ENCODE peak calls at places on chromosomes 12 and 14, in four cellular contexts. J, G, H and B are unnamed samples.
A peak's percentile ranks its signal among the peaks of the same experiment; 100 is the strongest.

GRCh38 chr14:74609721-74610120 is 2.3 kb downstream of the LTBP2 start:
- DNase-seq in J (no peak), G (no peak), H (no peak), B (no peak)

GRCh38 chr12:126051611-126052107 is 986.4 kb downstream of the AACS start:
- DNase-seq in J (no peak), G (no peak), H (no peak), B (peak; percentile 11)

GRCh38 chr14:24818054-24818822 is 184.2 kb upstream of the GZMB start:
- DNase-seq in J (no peak), G (peak; percentile 55), H (no peak), B (no peak)

GRCh38 chr12:90058721-90059120 is 350.1 kb upstream of the ATP2B1 start:
- DNase-seq in J (no peak), G (no peak), H (no peak), B (no peak)

GRCh38 chr14:101505216-101505970 is 55.9 kb upstream of the DIO3 start:
- DNase-seq in J (no peak), G (no peak), H (no peak), B (no peak)

GRCh38 chr14:104845834-104846441 is 19.1 kb upstream of the CEP170B start:
- DNase-seq in J (no peak), G (no peak), H (no peak), B (no peak)

GRCh38 chr12:130703733-130704375 is 12.2 kb downstream of the RIMBP2 start:
- DNase-seq in J (no peak), G (no peak), H (no peak), B (no peak)

GRCh38 chr14:69574266-69574953 is at the start of gene CCDC177:
- DNase-seq in J (no peak), G (peak; percentile 17), H (peak; percentile 79), B (peak; percentile 75)

GRCh38 chr12:56776654-56777053 is 13.5 kb downstream of the HSD17B6 start:
- DNase-seq in J (no peak), G (no peak), H (no peak), B (no peak)
- H3K4me1 ChIP-seq in J (no peaks in the 10 kb centered on the region), G (no peaks in the 10 kb centered on the region), H (no peaks in the 10 kb centered on the region), B (no peaks in the 10 kb centered on the region)

GRCh38 chr14:89267656-89268055 is 149.4 kb downstream of the FOXN3 start:
- DNase-seq in J (no peak), G (no peak), H (no peak), B (no peak)

GRCh38 chr14:89269404-89269803 is 147.6 kb downstream of the FOXN3 start:
- DNase-seq in J (no peak), G (no peak), H (no peak), B (peak; percentile 11)

GRCh38 chr14:89267163-89267562 is 149.9 kb downstream of the FOXN3 start:
- DNase-seq in J (no peak), G (no peak), H (no peak), B (peak; percentile 49)

GRCh38 chr14:89266754-89267153 is 150.3 kb downstream of the FOXN3 start:
- DNase-seq in J (no peak), G (no peak), H (no peak), B (peak; percentile 65)

DNA sequence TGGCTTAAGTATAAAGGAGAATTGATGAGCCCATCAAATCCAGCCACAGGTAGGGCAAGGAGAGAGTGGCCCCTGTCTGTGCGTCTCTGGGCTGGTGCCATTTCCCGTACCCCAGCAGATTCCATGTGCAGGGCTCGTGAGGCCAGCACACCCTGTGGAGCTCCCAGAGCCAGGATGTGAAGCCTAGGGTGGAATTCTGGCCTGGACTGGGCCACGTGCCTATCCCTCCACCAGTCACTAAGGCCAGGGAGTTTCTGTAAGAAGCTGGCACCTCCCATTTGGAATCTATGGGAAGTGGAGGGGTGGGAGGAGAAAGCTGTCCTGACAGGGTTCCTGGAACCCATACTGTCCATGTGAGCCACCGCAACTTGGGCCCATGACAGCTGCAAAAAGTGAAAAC is 148.5 kb downstream of the FOXN3 start:
- DNase-seq in J (no peak), G (no peak), H (no peak), B (peak; percentile 14)
- H3K4me1 ChIP-seq in J (peaks cover 46% of the 10 kb centered on the region), G (peaks cover 4% of the 10 kb centered on the region), H (peaks cover 3% of the 10 kb centered on the region), B (peaks cover 14% of the 10 kb centered on the region)

GRCh38 chr14:81435578-81436295 is 35.6 kb upstream of the STON2 start:
- DNase-seq in J (no peak), G (peak; percentile 37), H (peak; percentile 70), B (peak; percentile 67)

GRCh38 chr14:81434230-81434629 is 34.1 kb upstream of the STON2 start:
- DNase-seq in J (no peak), G (no peak), H (no peak), B (peak; percentile 70)

GRCh38 chr14:81437226-81437625 is 37.1 kb upstream of the STON2 start:
- DNase-seq in J (no peak), G (no peak), H (no peak), B (no peak)

GRCh38 chr14:81435048-81435577 is 35.0 kb upstream of the STON2 start:
- DNase-seq in J (no peak), G (no peak), H (no peak), B (no peak)

GRCh38 chr14:81436296-81437138 is 36.4 kb upstream of the STON2 start:
- DNase-seq in J (no peak), G (peak; percentile 70), H (peak; percentile 83), B (peak; percentile 91)
- H3K4me1 ChIP-seq in J (no peaks in the 10 kb centered on the region), G (peaks cover 5% of the 10 kb centered on the region), H (peaks cover 7% of the 10 kb centered on the region), B (peaks cover 4% of the 10 kb centered on the region)

GRCh38 chr12:124511259-124511985 is 56.0 kb downstream of the NCOR2 start:
- DNase-seq in J (no peak), G (no peak), H (no peak), B (no peak)

GRCh38 chr12:124514996-124515932 is 52.1 kb downstream of the NCOR2 start:
- DNase-seq in J (no peak), G (no peak), H (no peak), B (no peak)

GRCh38 chr12:124514145-124514995 is 53.0 kb downstream of the NCOR2 start:
- DNase-seq in J (no peak), G (no peak), H (no peak), B (no peak)

GRCh38 chr12:124512667-124513296 is 54.6 kb downstream of the NCOR2 start:
- DNase-seq in J (no peak), G (peak; percentile 69), H (peak; percentile 93), B (peak; percentile 98)

DNA sequence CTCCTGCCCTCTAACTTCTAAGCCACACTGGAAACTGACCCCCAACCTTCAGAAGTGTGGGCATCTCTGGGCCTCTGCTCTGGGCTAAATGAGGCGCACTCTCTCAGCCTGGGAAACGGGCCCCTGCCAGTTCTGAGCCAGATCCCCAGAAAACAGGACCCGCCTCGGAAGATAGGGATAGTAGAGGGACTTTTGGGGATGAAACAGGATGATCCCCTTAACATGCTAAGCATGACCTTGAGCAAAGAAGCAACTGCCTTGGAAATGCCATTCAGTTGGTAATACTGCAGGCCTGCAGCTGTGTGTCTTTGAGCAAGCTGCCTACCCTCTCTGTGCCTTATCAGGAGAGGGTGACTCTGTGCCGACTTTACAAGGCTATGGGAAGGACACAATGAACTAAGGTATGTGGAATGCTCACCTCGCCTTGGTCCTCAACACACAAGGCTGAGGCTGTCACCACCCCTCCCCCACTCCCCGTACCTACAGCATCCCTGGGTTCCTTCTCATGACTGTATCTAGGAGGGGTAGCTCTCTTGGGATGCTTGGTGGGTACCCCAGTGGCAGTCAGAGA is 54.0 kb downstream of the NCOR2 start:
- DNase-seq in J (no peak), G (no peak), H (no peak), B (peak; percentile 97)
- H3K4me1 ChIP-seq in J (peaks cover 11% of the 10 kb centered on the region), G (peaks cover 37% of the 10 kb centered on the region), H (peaks cover 54% of the 10 kb centered on the region), B (peaks cover 19% of the 10 kb centered on the region)

DNA sequence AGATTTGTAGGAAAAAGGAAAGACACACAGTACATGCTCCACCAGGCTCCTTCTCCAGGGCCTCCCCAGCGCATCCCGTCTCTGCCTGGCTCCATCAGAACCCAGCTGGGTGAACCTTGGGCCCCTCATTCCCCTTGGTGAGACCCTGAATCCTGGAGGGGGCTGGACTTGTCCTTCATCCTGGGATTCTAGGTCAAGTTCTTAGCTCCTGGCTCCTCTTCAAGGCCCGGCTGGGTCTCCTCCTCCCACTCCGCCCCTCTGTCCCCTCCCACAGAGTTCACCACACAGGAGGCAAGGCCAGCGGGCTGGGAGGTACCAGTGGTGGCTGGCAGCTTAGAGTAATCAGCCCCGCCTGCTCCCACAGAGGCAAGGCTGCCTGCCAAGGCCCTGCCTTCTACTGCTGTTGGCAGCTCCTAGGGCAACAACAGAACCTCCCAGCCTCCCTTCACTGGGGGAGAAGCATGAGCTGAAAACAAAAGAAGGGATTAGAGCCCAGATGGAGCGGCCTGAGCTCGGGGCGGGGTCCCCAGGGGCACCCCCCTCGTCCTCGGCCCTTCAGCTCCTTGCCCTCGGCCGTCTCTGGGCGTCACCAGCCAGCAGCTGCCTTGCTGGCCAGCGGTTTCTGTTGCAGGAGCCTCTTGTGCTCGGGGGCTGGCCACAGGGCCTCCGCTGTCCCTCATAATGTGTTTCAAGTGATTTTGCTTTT is 49.4 kb downstream of the PSMA6 start:
- DNase-seq in J (no peak), G (peak; percentile 98), H (no peak), B (peak; percentile 89)
- H3K4me1 ChIP-seq in J (peaks cover 13% of the 10 kb centered on the region), G (peaks cover 28% of the 10 kb centered on the region), H (peaks cover 8% of the 10 kb centered on the region), B (peaks cover 11% of the 10 kb centered on the region)

GRCh38 chr12:13588574-13588973 is 392.0 kb downstream of the EMP1 start:
- DNase-seq in J (peak; percentile 13), G (no peak), H (no peak), B (no peak)
- H3K4me1 ChIP-seq in J (no peaks in the 10 kb centered on the region), G (no peaks in the 10 kb centered on the region), H (peaks cover 10% of the 10 kb centered on the region), B (peaks cover 2% of the 10 kb centered on the region)